ENCODE peak calls at places on chromosomes 6 and 20, in nine cellular contexts. One of them, this sample, is unnamed.
A peak's percentile ranks its signal among the peaks of the same experiment; 100 is the strongest.

GRCh38 chr6:26383624-26384417 is 913 bp downstream of the BTN2A2 start:
- DNase-seq in mesendoderm: peak; percentile 63
- DNase-seq in adrenal gland: peak; percentile 29
- DNase-seq in psoas muscle: no peak
- DNase-seq in spleen: no peak
- DNase-seq in GM06990: no peak
- DNase-seq in WERI-Rb-1: peak; percentile 48
- DNase-seq in bronchial epithelial cell: peak; percentile 55
- DNase-seq in AG10803: peak; percentile 39
- DNase-seq in this sample: no peak

GRCh38 chr20:60558491-60558890 is 600.3 kb downstream of the CDH26 start:
- DNase-seq in AG10803: no peak
- DNase-seq in spleen: no peak
- DNase-seq in GM06990: no peak
- DNase-seq in psoas muscle: no peak
- DNase-seq in adrenal gland: no peak
- DNase-seq in WERI-Rb-1: no peak
- DNase-seq in bronchial epithelial cell: no peak
- DNase-seq in mesendoderm: no peak
- DNase-seq in this sample: no peak

GRCh38 chr20:46400253-46400652 is 6.2 kb downstream of the ELMO2 start:
- DNase-seq in AG10803: peak; percentile 82
- DNase-seq in bronchial epithelial cell: peak; percentile 46
- DNase-seq in spleen: no peak
- DNase-seq in mesendoderm: peak; percentile 38
- DNase-seq in adrenal gland: peak; percentile 59
- DNase-seq in psoas muscle: no peak
- DNase-seq in GM06990: no peak
- DNase-seq in WERI-Rb-1: no peak
- DNase-seq in this sample: peak; percentile 27

GRCh38 chr20:2470051-2470431 is 548 bp downstream of the SNRPB start:
- DNase-seq in AG10803: peak; percentile 54
- DNase-seq in bronchial epithelial cell: peak; percentile 50
- DNase-seq in WERI-Rb-1: peak; percentile 39
- DNase-seq in spleen: no peak
- DNase-seq in psoas muscle: peak; percentile 61
- DNase-seq in GM06990: no peak
- DNase-seq in mesendoderm: peak; percentile 52
- DNase-seq in adrenal gland: peak; percentile 52
- DNase-seq in this sample: no peak

GRCh38 chr6:43448916-43449315 is 6.4 kb downstream of the DLK2 start:
- DNase-seq in psoas muscle: no peak
- DNase-seq in WERI-Rb-1: no peak
- DNase-seq in bronchial epithelial cell: no peak
- DNase-seq in spleen: no peak
- DNase-seq in GM06990: no peak
- DNase-seq in AG10803: no peak
- DNase-seq in adrenal gland: no peak
- DNase-seq in mesendoderm: no peak
- DNase-seq in this sample: no peak

GRCh38 chr20:23347791-23348190 is 2.8 kb upstream of the NXT1 start:
- DNase-seq in spleen: no peak
- DNase-seq in GM06990: no peak
- DNase-seq in WERI-Rb-1: no peak
- DNase-seq in bronchial epithelial cell: no peak
- DNase-seq in psoas muscle: no peak
- DNase-seq in mesendoderm: no peak
- DNase-seq in adrenal gland: no peak
- DNase-seq in AG10803: no peak
- DNase-seq in this sample: no peak

GRCh38 chr6:12174878-12175277 is 115.3 kb upstream of the EDN1 start:
- DNase-seq in psoas muscle: no peak
- DNase-seq in bronchial epithelial cell: peak; percentile 86
- DNase-seq in spleen: no peak
- DNase-seq in GM06990: no peak
- DNase-seq in AG10803: no peak
- DNase-seq in adrenal gland: no peak
- DNase-seq in mesendoderm: no peak
- DNase-seq in WERI-Rb-1: no peak
- DNase-seq in this sample: no peak

GRCh38 chr20:17391108-17391771 is 139.9 kb downstream of the BFSP1 start:
- DNase-seq in adrenal gland: no peak
- DNase-seq in AG10803: no peak
- DNase-seq in psoas muscle: no peak
- DNase-seq in WERI-Rb-1: no peak
- DNase-seq in GM06990: no peak
- DNase-seq in bronchial epithelial cell: no peak
- DNase-seq in mesendoderm: no peak
- DNase-seq in spleen: no peak
- DNase-seq in this sample: no peak

GRCh38 chr6:105994522-105995402 is 91.4 kb upstream of the PRDM1 start:
- DNase-seq in GM06990: peak; percentile 30
- DNase-seq in mesendoderm: peak; percentile 83
- DNase-seq in spleen: peak; percentile 91
- DNase-seq in psoas muscle: peak; percentile 80
- DNase-seq in bronchial epithelial cell: peak; percentile 57
- DNase-seq in adrenal gland: peak; percentile 54
- DNase-seq in AG10803: peak; percentile 91
- DNase-seq in WERI-Rb-1: peak; percentile 25
- DNase-seq in this sample: peak; percentile 67

GRCh38 chr20:18276821-18277220 is 11.5 kb upstream of the ZNF133 start:
- DNase-seq in mesendoderm: peak; percentile 87
- DNase-seq in psoas muscle: peak; percentile 62
- DNase-seq in WERI-Rb-1: peak; percentile 78
- DNase-seq in GM06990: no peak
- DNase-seq in adrenal gland: peak; percentile 76
- DNase-seq in AG10803: peak; percentile 59
- DNase-seq in bronchial epithelial cell: peak; percentile 60
- DNase-seq in spleen: no peak
- DNase-seq in this sample: peak; percentile 22

GRCh38 chr20:34299925-34300806 is 3.0 kb downstream of the AHCY start:
- DNase-seq in psoas muscle: no peak
- DNase-seq in spleen: no peak
- DNase-seq in bronchial epithelial cell: peak; percentile 59
- DNase-seq in GM06990: no peak
- DNase-seq in adrenal gland: no peak
- DNase-seq in mesendoderm: no peak
- DNase-seq in AG10803: peak; percentile 7
- DNase-seq in WERI-Rb-1: no peak
- DNase-seq in this sample: no peak

GRCh38 chr20:46709459-46710148 is at the start of gene SLC2A10:
- DNase-seq in AG10803: peak; percentile 72
- DNase-seq in GM06990: no peak
- DNase-seq in mesendoderm: peak; percentile 69
- DNase-seq in psoas muscle: peak; percentile 74
- DNase-seq in adrenal gland: peak; percentile 39
- DNase-seq in spleen: no peak
- DNase-seq in WERI-Rb-1: no peak
- DNase-seq in bronchial epithelial cell: no peak
- DNase-seq in this sample: peak; percentile 71

GRCh38 chr6:131948692-131949614 is 2.2 kb downstream of the CCN2 start:
- DNase-seq in adrenal gland: peak; percentile 24
- DNase-seq in GM06990: no peak
- DNase-seq in bronchial epithelial cell: peak; percentile 45
- DNase-seq in WERI-Rb-1: no peak
- DNase-seq in mesendoderm: peak; percentile 71
- DNase-seq in spleen: no peak
- DNase-seq in psoas muscle: no peak
- DNase-seq in AG10803: peak; percentile 81
- DNase-seq in this sample: peak; percentile 58

GRCh38 chr20:64109831-64110391 is 2.5 kb upstream of the NPBWR2 start:
- DNase-seq in psoas muscle: peak; percentile 48
- DNase-seq in adrenal gland: peak; percentile 5
- DNase-seq in mesendoderm: no peak
- DNase-seq in spleen: no peak
- DNase-seq in bronchial epithelial cell: no peak
- DNase-seq in GM06990: no peak
- DNase-seq in WERI-Rb-1: no peak
- DNase-seq in AG10803: no peak
- DNase-seq in this sample: no peak

GRCh38 chr6:53796451-53796780 is 1.6 kb downstream of the LRRC1 start:
- DNase-seq in mesendoderm: no peak
- DNase-seq in WERI-Rb-1: no peak
- DNase-seq in adrenal gland: no peak
- DNase-seq in AG10803: no peak
- DNase-seq in bronchial epithelial cell: peak; percentile 63
- DNase-seq in psoas muscle: no peak
- DNase-seq in spleen: no peak
- DNase-seq in GM06990: no peak
- DNase-seq in this sample: no peak

GRCh38 chr6:53794720-53795253 is at the start of gene LRRC1:
- DNase-seq in spleen: peak; percentile 97
- DNase-seq in bronchial epithelial cell: peak; percentile 72
- DNase-seq in GM06990: peak; percentile 92
- DNase-seq in AG10803: peak; percentile 84
- DNase-seq in WERI-Rb-1: peak; percentile 98
- DNase-seq in psoas muscle: peak; percentile 90
- DNase-seq in adrenal gland: peak; percentile 87
- DNase-seq in mesendoderm: peak; percentile 95
- DNase-seq in this sample: peak; percentile 86

GRCh38 chr6:53796791-53797190 is 2.0 kb downstream of the LRRC1 start:
- DNase-seq in psoas muscle: no peak
- DNase-seq in AG10803: no peak
- DNase-seq in GM06990: no peak
- DNase-seq in WERI-Rb-1: no peak
- DNase-seq in adrenal gland: no peak
- DNase-seq in mesendoderm: no peak
- DNase-seq in spleen: no peak
- DNase-seq in bronchial epithelial cell: peak; percentile 59
- DNase-seq in this sample: no peak

GRCh38 chr6:53795254-53795701 is 473 bp downstream of the LRRC1 start:
- DNase-seq in bronchial epithelial cell: peak; percentile 38
- DNase-seq in GM06990: no peak
- DNase-seq in psoas muscle: no peak
- DNase-seq in adrenal gland: peak; percentile 32
- DNase-seq in mesendoderm: no peak
- DNase-seq in AG10803: no peak
- DNase-seq in WERI-Rb-1: no peak
- DNase-seq in spleen: no peak
- DNase-seq in this sample: no peak

GRCh38 chr6:53795702-53796450 is 1.1 kb downstream of the LRRC1 start:
- DNase-seq in psoas muscle: peak; percentile 52
- DNase-seq in spleen: peak; percentile 85
- DNase-seq in adrenal gland: peak; percentile 38
- DNase-seq in bronchial epithelial cell: no peak
- DNase-seq in WERI-Rb-1: peak; percentile 38
- DNase-seq in mesendoderm: peak; percentile 67
- DNase-seq in GM06990: peak; percentile 30
- DNase-seq in AG10803: no peak
- DNase-seq in this sample: peak; percentile 20
- H3K4me3 ChIP-seq in psoas muscle: peak overlapping the region; percentile 79
- H3K4me3 ChIP-seq in spleen: peak overlapping the region; percentile 78
- H3K4me3 ChIP-seq in adrenal gland: peak overlapping the region; percentile 93
- H3K4me3 ChIP-seq in bronchial epithelial cell: peak overlapping the region; percentile 70
- H3K4me3 ChIP-seq in WERI-Rb-1: peak overlapping the region; percentile 68
- H3K4me3 ChIP-seq in mesendoderm: peak overlapping the region; percentile 81
- H3K4me3 ChIP-seq in GM06990: peak overlapping the region; percentile 68
- H3K4me3 ChIP-seq in AG10803: peak overlapping the region; percentile 89
- H3K4me3 ChIP-seq in this sample: peak overlapping the region; percentile 68

GRCh38 chr6:75379536-75379935 is 94.9 kb upstream of the TMEM30A start:
- DNase-seq in WERI-Rb-1: no peak
- DNase-seq in mesendoderm: no peak
- DNase-seq in bronchial epithelial cell: no peak
- DNase-seq in psoas muscle: no peak
- DNase-seq in spleen: no peak
- DNase-seq in GM06990: no peak
- DNase-seq in AG10803: no peak
- DNase-seq in adrenal gland: no peak
- DNase-seq in this sample: no peak
- H3K4me3 ChIP-seq in WERI-Rb-1: no peak overlapping the region
- H3K4me3 ChIP-seq in mesendoderm: no peak overlapping the region
- H3K4me3 ChIP-seq in bronchial epithelial cell: no peak overlapping the region
- H3K4me3 ChIP-seq in psoas muscle: no peak overlapping the region
- H3K4me3 ChIP-seq in spleen: no peak overlapping the region
- H3K4me3 ChIP-seq in GM06990: no peak overlapping the region
- H3K4me3 ChIP-seq in AG10803: no peak overlapping the region
- H3K4me3 ChIP-seq in adrenal gland: no peak overlapping the region
- H3K4me3 ChIP-seq in this sample: no peak overlapping the region

DNA sequence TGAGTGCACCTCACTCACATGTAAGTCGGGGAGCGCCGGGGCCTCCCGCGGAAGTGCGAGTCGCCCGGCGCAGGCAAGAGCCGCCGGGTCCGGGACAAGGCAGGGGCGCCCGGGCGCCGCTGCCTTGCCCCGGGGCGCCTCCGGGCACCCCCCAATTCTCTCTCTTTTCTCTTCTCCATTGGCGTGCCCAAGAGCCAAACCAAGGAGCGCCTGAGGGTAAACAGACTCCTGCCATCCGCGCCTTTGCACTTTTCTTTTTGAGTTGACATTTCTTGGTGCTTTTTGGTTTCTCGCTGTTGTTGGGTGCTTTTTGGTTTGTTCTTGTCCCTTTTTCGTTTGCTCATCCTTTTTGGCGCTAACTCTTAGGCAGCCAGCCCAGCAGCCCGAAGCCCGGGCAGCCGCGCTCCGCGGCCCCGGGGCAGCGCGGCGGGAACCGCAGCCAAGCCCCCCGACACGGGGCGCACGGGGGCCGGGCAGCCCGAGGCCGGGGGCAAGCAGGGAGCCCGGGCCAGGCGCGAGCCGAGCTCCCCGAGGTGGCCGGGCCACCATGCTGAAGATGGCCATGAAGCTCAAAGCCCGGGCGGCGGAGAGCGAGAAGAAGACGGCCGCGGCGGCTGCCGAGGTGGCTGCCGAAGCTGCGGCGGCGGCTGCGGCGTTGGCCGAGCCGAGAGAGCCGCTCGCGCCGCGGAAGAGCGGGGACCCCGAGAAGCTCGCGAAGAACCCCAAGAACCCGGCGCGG is 37.0 kb downstream of the GNAS start:
- DNase-seq in GM06990: peak; percentile 41
- DNase-seq in spleen: peak; percentile 87
- DNase-seq in WERI-Rb-1: no peak
- DNase-seq in psoas muscle: no peak
- DNase-seq in AG10803: no peak
- DNase-seq in adrenal gland: no peak
- DNase-seq in bronchial epithelial cell: no peak
- DNase-seq in mesendoderm: no peak
- DNase-seq in this sample: no peak
- H3K4me3 ChIP-seq in GM06990: peak overlapping the region; percentile 62
- H3K4me3 ChIP-seq in spleen: peak overlapping the region; percentile 71
- H3K4me3 ChIP-seq in WERI-Rb-1: peak overlapping the region; percentile 41
- H3K4me3 ChIP-seq in psoas muscle: peak overlapping the region; percentile 84
- H3K4me3 ChIP-seq in AG10803: peak overlapping the region; percentile 71
- H3K4me3 ChIP-seq in adrenal gland: peak overlapping the region; percentile 78
- H3K4me3 ChIP-seq in bronchial epithelial cell: peak overlapping the region; percentile 86
- H3K4me3 ChIP-seq in mesendoderm: peak overlapping the region; percentile 50
- H3K4me3 ChIP-seq in this sample: peak overlapping the region; percentile 96

DNA sequence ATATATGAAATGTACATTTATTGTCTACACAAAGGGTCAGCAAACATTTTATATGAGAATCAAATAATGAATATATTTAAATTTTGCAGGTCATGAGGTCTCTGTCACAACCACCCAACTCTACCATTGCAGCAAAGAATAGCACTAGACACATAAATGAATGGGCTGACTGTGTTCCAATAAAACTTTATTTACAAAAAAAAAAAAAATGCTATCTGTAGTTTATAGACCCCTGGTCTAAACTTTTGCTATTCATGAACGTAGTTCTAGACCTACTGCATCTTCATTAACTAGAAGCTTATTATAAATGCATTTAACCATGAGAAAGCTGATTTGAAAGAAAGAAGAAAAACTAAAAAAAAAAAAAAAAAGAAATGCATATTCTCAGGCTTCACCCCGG is 610.9 kb upstream of the AGPAT4 start:
- DNase-seq in adrenal gland: no peak
- DNase-seq in WERI-Rb-1: no peak
- DNase-seq in GM06990: no peak
- DNase-seq in AG10803: no peak
- DNase-seq in bronchial epithelial cell: no peak
- DNase-seq in psoas muscle: no peak
- DNase-seq in spleen: no peak
- DNase-seq in mesendoderm: no peak
- DNase-seq in this sample: no peak
- H3K4me3 ChIP-seq in adrenal gland: no peak overlapping the region
- H3K4me3 ChIP-seq in WERI-Rb-1: no peak overlapping the region
- H3K4me3 ChIP-seq in GM06990: no peak overlapping the region
- H3K4me3 ChIP-seq in AG10803: no peak overlapping the region
- H3K4me3 ChIP-seq in bronchial epithelial cell: no peak overlapping the region
- H3K4me3 ChIP-seq in psoas muscle: no peak overlapping the region
- H3K4me3 ChIP-seq in spleen: no peak overlapping the region
- H3K4me3 ChIP-seq in mesendoderm: no peak overlapping the region
- H3K4me3 ChIP-seq in this sample: no peak overlapping the region